ENCODE peak calls at places on chromosomes 1 and 21, in six cellular contexts. One of them, this sample, is unnamed. For H3K27me3, the result is how much of the 10 kb centered on the place peaks cover.

GRCh38 chr1:220371324-220371723 is 99.1 kb upstream of the RAB3GAP2 start:
- DNase-seq in dorsolateral prefrontal cortex: no peak
- DNase-seq in hepatocyte: peak
- DNase-seq in pancreas: no peak
- DNase-seq in psoas muscle: no peak
- DNase-seq in IMR-90: no peak
- DNase-seq in this sample: no peak

GRCh38 chr1:223403184-223403815 is 10.1 kb downstream of the CCDC185 start:
- DNase-seq in IMR-90: peak
- DNase-seq in dorsolateral prefrontal cortex: no peak
- DNase-seq in hepatocyte: no peak
- DNase-seq in psoas muscle: no peak
- DNase-seq in pancreas: no peak
- DNase-seq in this sample: no peak

GRCh38 chr1:202063093-202063492 is 52.7 kb downstream of the ELF3 start:
- DNase-seq in dorsolateral prefrontal cortex: no peak
- DNase-seq in IMR-90: peak
- DNase-seq in pancreas: no peak
- DNase-seq in psoas muscle: no peak
- DNase-seq in hepatocyte: no peak
- DNase-seq in this sample: no peak

GRCh38 chr1:183932412-183932811 is 105.1 kb downstream of the COLGALT2 start:
- DNase-seq in IMR-90: peak
- DNase-seq in dorsolateral prefrontal cortex: peak
- DNase-seq in pancreas: no peak
- DNase-seq in hepatocyte: peak
- DNase-seq in psoas muscle: peak
- DNase-seq in this sample: peak

GRCh38 chr21:39363607-39364555 is 15.0 kb upstream of the HMGN1 start:
- DNase-seq in hepatocyte: no peak
- DNase-seq in IMR-90: peak
- DNase-seq in dorsolateral prefrontal cortex: no peak
- DNase-seq in pancreas: no peak
- DNase-seq in psoas muscle: no peak
- DNase-seq in this sample: no peak

GRCh38 chr1:30375156-30375555 is 348.2 kb downstream of the MATN1 start:
- DNase-seq in IMR-90: no peak
- DNase-seq in hepatocyte: no peak
- DNase-seq in psoas muscle: no peak
- DNase-seq in dorsolateral prefrontal cortex: no peak
- DNase-seq in pancreas: no peak
- DNase-seq in this sample: no peak

GRCh38 chr1:197799271-197799670 is 24.0 kb upstream of the DENND1B start:
- DNase-seq in dorsolateral prefrontal cortex: no peak
- DNase-seq in pancreas: no peak
- DNase-seq in psoas muscle: no peak
- DNase-seq in IMR-90: peak
- DNase-seq in hepatocyte: peak
- DNase-seq in this sample: no peak

GRCh38 chr1:243917863-243918565 is 68.0 kb upstream of the AKT3 start:
- DNase-seq in dorsolateral prefrontal cortex: no peak
- DNase-seq in hepatocyte: no peak
- DNase-seq in IMR-90: peak
- DNase-seq in psoas muscle: no peak
- DNase-seq in pancreas: no peak
- DNase-seq in this sample: no peak

GRCh38 chr1:198123146-198123545 is 33.7 kb upstream of the NEK7 start:
- DNase-seq in dorsolateral prefrontal cortex: no peak
- DNase-seq in IMR-90: peak
- DNase-seq in hepatocyte: no peak
- DNase-seq in pancreas: no peak
- DNase-seq in psoas muscle: no peak
- DNase-seq in this sample: no peak

GRCh38 chr1:39410915-39411436 is 80.5 kb upstream of the BMP8A start:
- DNase-seq in pancreas: peak
- DNase-seq in IMR-90: peak
- DNase-seq in hepatocyte: peak
- DNase-seq in dorsolateral prefrontal cortex: peak
- DNase-seq in psoas muscle: peak
- DNase-seq in this sample: peak

GRCh38 chr1:95002657-95003432 is 69.9 kb downstream of the ALG14 start:
- DNase-seq in dorsolateral prefrontal cortex: no peak
- DNase-seq in hepatocyte: peak
- DNase-seq in IMR-90: peak
- DNase-seq in psoas muscle: no peak
- DNase-seq in pancreas: no peak
- DNase-seq in this sample: no peak

GRCh38 chr1:173954179-173954578 is 37.1 kb upstream of the SERPINC1 start:
- DNase-seq in psoas muscle: no peak
- DNase-seq in IMR-90: peak
- DNase-seq in dorsolateral prefrontal cortex: no peak
- DNase-seq in hepatocyte: no peak
- DNase-seq in pancreas: no peak
- DNase-seq in this sample: no peak

GRCh38 chr1:99600782-99601181 is 45.1 kb upstream of the PALMD start:
- DNase-seq in psoas muscle: no peak
- DNase-seq in pancreas: no peak
- DNase-seq in hepatocyte: no peak
- DNase-seq in dorsolateral prefrontal cortex: no peak
- DNase-seq in IMR-90: no peak
- DNase-seq in this sample: no peak

GRCh38 chr21:36113647-36114428 is 21.0 kb upstream of the CBR3 start:
- DNase-seq in dorsolateral prefrontal cortex: no peak
- DNase-seq in hepatocyte: no peak
- DNase-seq in pancreas: no peak
- DNase-seq in psoas muscle: no peak
- DNase-seq in IMR-90: no peak
- DNase-seq in this sample: peak

GRCh38 chr1:234711400-234711799 is 101.4 kb upstream of the IRF2BP2 start:
- DNase-seq in IMR-90: peak
- DNase-seq in pancreas: no peak
- DNase-seq in dorsolateral prefrontal cortex: no peak
- DNase-seq in psoas muscle: no peak
- DNase-seq in hepatocyte: no peak
- DNase-seq in this sample: no peak

GRCh38 chr1:170967042-170967910 is 31.9 kb downstream of the MROH9 start:
- DNase-seq in pancreas: no peak
- DNase-seq in hepatocyte: peak
- DNase-seq in dorsolateral prefrontal cortex: no peak
- DNase-seq in psoas muscle: no peak
- DNase-seq in IMR-90: peak
- DNase-seq in this sample: no peak

GRCh38 chr1:69305621-69306020 is 262.1 kb upstream of the LRRC7 start:
- DNase-seq in psoas muscle: no peak
- DNase-seq in IMR-90: no peak
- DNase-seq in dorsolateral prefrontal cortex: no peak
- DNase-seq in hepatocyte: no peak
- DNase-seq in pancreas: no peak
- DNase-seq in this sample: no peak

GRCh38 chr1:116345830-116346229 is 27.2 kb upstream of the ATP1A1 start:
- DNase-seq in hepatocyte: no peak
- DNase-seq in IMR-90: no peak
- DNase-seq in dorsolateral prefrontal cortex: peak
- DNase-seq in psoas muscle: no peak
- DNase-seq in pancreas: no peak
- DNase-seq in this sample: no peak

GRCh38 chr1:211783897-211784296 is 46.7 kb downstream of the LPGAT1 start:
- DNase-seq in pancreas: peak
- DNase-seq in dorsolateral prefrontal cortex: no peak
- DNase-seq in psoas muscle: no peak
- DNase-seq in hepatocyte: peak
- DNase-seq in IMR-90: no peak
- DNase-seq in this sample: peak

GRCh38 chr1:6357243-6357929 is 36.2 kb downstream of the ACOT7 start:
- DNase-seq in psoas muscle: no peak
- DNase-seq in IMR-90: no peak
- DNase-seq in hepatocyte: peak
- DNase-seq in dorsolateral prefrontal cortex: no peak
- DNase-seq in pancreas: no peak
- DNase-seq in this sample: peak

GRCh38 chr1:4710592-4711190 is 56.3 kb downstream of the AJAP1 start:
- DNase-seq in pancreas: no peak
- DNase-seq in dorsolateral prefrontal cortex: no peak
- DNase-seq in psoas muscle: no peak
- DNase-seq in hepatocyte: peak
- DNase-seq in IMR-90: no peak
- DNase-seq in this sample: no peak

GRCh38 chr1:1337793-1338147 is 6.7 kb downstream of the TAS1R3 start:
- DNase-seq in IMR-90: no peak
- DNase-seq in dorsolateral prefrontal cortex: no peak
- DNase-seq in psoas muscle: no peak
- DNase-seq in pancreas: no peak
- DNase-seq in hepatocyte: no peak
- DNase-seq in this sample: peak

GRCh38 chr1:167344112-167344511 is 123.4 kb downstream of the POU2F1 start:
- DNase-seq in psoas muscle: no peak
- DNase-seq in dorsolateral prefrontal cortex: no peak
- DNase-seq in hepatocyte: no peak
- DNase-seq in pancreas: no peak
- DNase-seq in IMR-90: peak
- DNase-seq in this sample: no peak

GRCh38 chr1:203069028-203069804 is 16.6 kb downstream of the MYOG start:
- DNase-seq in psoas muscle: peak
- DNase-seq in dorsolateral prefrontal cortex: no peak
- DNase-seq in IMR-90: no peak
- DNase-seq in hepatocyte: no peak
- DNase-seq in pancreas: no peak
- DNase-seq in this sample: no peak

GRCh38 chr1:180912211-180912800 is 391 bp upstream of the KIAA1614 start:
- DNase-seq in IMR-90: peak
- DNase-seq in hepatocyte: peak
- DNase-seq in dorsolateral prefrontal cortex: peak
- DNase-seq in pancreas: no peak
- DNase-seq in psoas muscle: no peak
- DNase-seq in this sample: no peak

GRCh38 chr1:71745326-71745725 is 537.0 kb downstream of the NEGR1 start:
- DNase-seq in IMR-90: no peak
- DNase-seq in hepatocyte: no peak
- DNase-seq in dorsolateral prefrontal cortex: no peak
- DNase-seq in psoas muscle: no peak
- DNase-seq in pancreas: no peak
- DNase-seq in this sample: no peak

GRCh38 chr1:114660250-114660649 is 9.6 kb downstream of the DENND2C start:
- DNase-seq in dorsolateral prefrontal cortex: no peak
- DNase-seq in hepatocyte: no peak
- DNase-seq in pancreas: no peak
- DNase-seq in IMR-90: no peak
- DNase-seq in psoas muscle: no peak
- DNase-seq in this sample: no peak

GRCh38 chr1:43947061-43947889 is 525 bp downstream of the IPO13 start:
- DNase-seq in pancreas: no peak
- DNase-seq in hepatocyte: no peak
- DNase-seq in psoas muscle: peak
- DNase-seq in IMR-90: no peak
- DNase-seq in dorsolateral prefrontal cortex: no peak
- DNase-seq in this sample: no peak

GRCh38 chr1:151314137-151314875 is 12.9 kb downstream of the PI4KB start:
- DNase-seq in IMR-90: peak
- DNase-seq in psoas muscle: peak
- DNase-seq in dorsolateral prefrontal cortex: peak
- DNase-seq in hepatocyte: no peak
- DNase-seq in pancreas: no peak
- DNase-seq in this sample: peak

GRCh38 chr1:54007613-54008012 is 10.4 kb downstream of the LDLRAD1 start:
- DNase-seq in IMR-90: no peak
- DNase-seq in psoas muscle: no peak
- DNase-seq in pancreas: no peak
- DNase-seq in dorsolateral prefrontal cortex: no peak
- DNase-seq in hepatocyte: no peak
- DNase-seq in this sample: no peak

GRCh38 chr21:25561668-25562641 is 45.3 kb downstream of the MRPL39 start:
- DNase-seq in hepatocyte: peak
- DNase-seq in IMR-90: peak
- DNase-seq in psoas muscle: peak
- DNase-seq in dorsolateral prefrontal cortex: no peak
- DNase-seq in pancreas: peak
- DNase-seq in this sample: peak
- TF ChIP-seq CTCF in hepatocyte: peak
- TF ChIP-seq CTCF in IMR-90: peak
- TF ChIP-seq CTCF in psoas muscle: peak
- TF ChIP-seq CTCF in dorsolateral prefrontal cortex: no peak
- TF ChIP-seq CTCF in pancreas: no peak
- TF ChIP-seq CTCF in this sample: peak

GRCh38 chr1:41289196-41289595 is 47.1 kb upstream of the SCMH1 start:
- DNase-seq in dorsolateral prefrontal cortex: no peak
- DNase-seq in hepatocyte: no peak
- DNase-seq in IMR-90: no peak
- DNase-seq in pancreas: no peak
- DNase-seq in psoas muscle: no peak
- DNase-seq in this sample: no peak
- H3K27me3 ChIP-seq in dorsolateral prefrontal cortex: under half
- H3K27me3 ChIP-seq in hepatocyte: under half
- H3K27me3 ChIP-seq in IMR-90: half or more
- H3K27me3 ChIP-seq in pancreas: under half
- H3K27me3 ChIP-seq in psoas muscle: under half
- H3K27me3 ChIP-seq in this sample: under half

GRCh38 chr1:36306210-36306901 is at the start of gene SH3D21:
- DNase-seq in dorsolateral prefrontal cortex: no peak
- DNase-seq in pancreas: peak
- DNase-seq in psoas muscle: peak
- DNase-seq in hepatocyte: peak
- DNase-seq in IMR-90: no peak
- DNase-seq in this sample: peak
- TF ChIP-seq CTCF in dorsolateral prefrontal cortex: no peak
- TF ChIP-seq CTCF in pancreas: no peak
- TF ChIP-seq CTCF in psoas muscle: no peak
- TF ChIP-seq CTCF in hepatocyte: peak
- TF ChIP-seq CTCF in IMR-90: no peak
- TF ChIP-seq CTCF in this sample: no peak

DNA sequence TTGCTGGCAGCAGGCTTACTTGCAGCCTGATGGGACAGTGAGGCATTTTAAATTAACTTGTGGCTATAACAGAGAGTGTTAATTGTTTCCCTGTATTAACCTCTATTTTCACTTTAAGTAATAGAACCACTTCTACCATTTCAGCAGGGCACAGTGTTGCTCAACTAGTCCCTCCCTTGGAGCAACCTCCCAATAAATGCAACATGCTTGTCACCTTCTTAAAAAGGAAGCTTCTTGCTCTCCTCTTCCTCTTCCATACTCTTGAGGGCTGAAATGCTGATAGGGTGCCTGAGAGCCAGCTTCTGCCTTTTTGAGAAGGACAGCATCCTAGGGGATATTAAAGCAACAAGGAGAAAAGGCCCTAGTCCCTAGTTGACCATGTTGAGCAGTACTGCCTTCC is 52.1 kb downstream of the C4BPA start:
- DNase-seq in hepatocyte: no peak
- DNase-seq in dorsolateral prefrontal cortex: no peak
- DNase-seq in pancreas: no peak
- DNase-seq in IMR-90: no peak
- DNase-seq in psoas muscle: no peak
- DNase-seq in this sample: no peak
- H3K27me3 ChIP-seq in hepatocyte: under half
- H3K27me3 ChIP-seq in dorsolateral prefrontal cortex: under half
- H3K27me3 ChIP-seq in pancreas: under half
- H3K27me3 ChIP-seq in IMR-90: under half
- H3K27me3 ChIP-seq in psoas muscle: under half
- H3K27me3 ChIP-seq in this sample: under half

GRCh38 chr1:47953661-47954060 is 43.5 kb downstream of the TRABD2B start:
- DNase-seq in IMR-90: no peak
- DNase-seq in hepatocyte: no peak
- DNase-seq in pancreas: no peak
- DNase-seq in dorsolateral prefrontal cortex: no peak
- DNase-seq in psoas muscle: no peak
- DNase-seq in this sample: no peak
- TF ChIP-seq CTCF in IMR-90: no peak
- TF ChIP-seq CTCF in hepatocyte: no peak
- TF ChIP-seq CTCF in pancreas: no peak
- TF ChIP-seq CTCF in dorsolateral prefrontal cortex: no peak
- TF ChIP-seq CTCF in psoas muscle: no peak
- TF ChIP-seq CTCF in this sample: no peak

This sample was measured in transverse colon.